ENCODE peak calls at places on chromosome 16, in seven cellular contexts. U is CD4-positive, CD25-positive, alpha-beta regulatory T cell; P is NCI-H748 treated with DMSO at 0.1 percent for 48 hours; J is GM12865; Q is transverse colon; M is Caco-2; V is NCI-H460. O is an unnamed sample.
A peak's percentile ranks its signal among the peaks of the same experiment; 100 is the strongest.

GRCh38 chr16:57635266-57636097 is 7.1 kb downstream of the ADGRG1 start:
- DNase-seq in V (no peak), Q (peak; percentile 82), J (no peak), U (no peak), M (peak; percentile 78), P (no peak), O (no peak)

GRCh38 chr16:89847056-89847929 is 19.0 kb downstream of the SPIRE2 start:
- DNase-seq in M (no peak), J (no peak), P (no peak), Q (peak; percentile 79), V (no peak), U (no peak), O (no peak)

GRCh38 chr16:17369441-17369951 is 101.3 kb downstream of the XYLT1 start:
- DNase-seq in U (peak; percentile 96), V (no peak), Q (peak; percentile 71), P (no peak), J (peak; percentile 81), M (no peak), O (peak; percentile 96)

GRCh38 chr16:75000481-75001081 is 1.8 kb downstream of the ZNRF1 start:
- DNase-seq in J (no peak), P (no peak), U (no peak), V (no peak), Q (no peak), M (no peak), O (no peak)

GRCh38 chr16:49464877-49465504 is 91.4 kb downstream of the C16orf78 start:
- DNase-seq in J (no peak), Q (no peak), U (no peak), M (no peak), P (no peak), V (no peak), O (no peak)

GRCh38 chr16:27778926-27779570 is 229.1 kb downstream of the KATNIP start:
- DNase-seq in J (no peak), P (no peak), Q (no peak), V (no peak), M (no peak), U (no peak), O (no peak)

GRCh38 chr16:86706726-86707125 is 128.4 kb downstream of the FOXL1 start:
- DNase-seq in P (no peak), J (no peak), M (no peak), Q (no peak), V (no peak), U (no peak), O (no peak)

GRCh38 chr16:62194828-62195227 is 158.6 kb upstream of the CDH8 start:
- DNase-seq in U (no peak), M (no peak), J (peak; percentile 1), V (no peak), P (no peak), Q (no peak), O (no peak)

GRCh38 chr16:87996962-87997880 is 46.0 kb downstream of the BANP start:
- DNase-seq in Q (no peak), V (no peak), J (no peak), M (no peak), U (no peak), P (no peak), O (no peak)

GRCh38 chr16:64459821-64460220 is 662.0 kb downstream of the CDH11 start:
- DNase-seq in U (no peak), J (no peak), M (no peak), P (no peak), V (no peak), Q (no peak), O (no peak)

GRCh38 chr16:80940069-80940856 is 66.4 kb downstream of the CMC2 start:
- DNase-seq in Q (no peak), J (no peak), V (no peak), P (no peak), M (no peak), U (no peak), O (no peak)

GRCh38 chr16:66857437-66857836 is 13.2 kb downstream of the CA7 start:
- DNase-seq in V (no peak), U (no peak), J (no peak), P (no peak), Q (no peak), M (peak; percentile 78), O (no peak)

GRCh38 chr16:30923554-30924085 is at the start of gene FBXL19:
- DNase-seq in U (no peak), Q (peak; percentile 45), P (no peak), J (no peak), M (no peak), V (no peak), O (no peak)

GRCh38 chr16:84785843-84786538 is 33.8 kb upstream of the CRISPLD2 start:
- DNase-seq in V (no peak), M (no peak), P (peak; percentile 65), U (no peak), Q (peak; percentile 55), J (no peak), O (no peak)

GRCh38 chr16:6484931-6485330 is 847.7 kb upstream of the RBFOX1 start:
- DNase-seq in Q (no peak), M (no peak), J (no peak), V (no peak), U (no peak), P (no peak), O (no peak)

GRCh38 chr16:14449790-14450463 is 180.1 kb downstream of the PARN start:
- DNase-seq in U (no peak), P (no peak), V (no peak), Q (no peak), J (no peak), M (no peak), O (no peak)

GRCh38 chr16:88316151-88316550 is 66.6 kb upstream of the ZNF469 start:
- DNase-seq in J (no peak), Q (no peak), P (no peak), M (no peak), V (no peak), U (no peak), O (no peak)

GRCh38 chr16:48365030-48365600 is 20.1 kb downstream of the SIAH1 start:
- DNase-seq in Q (no peak), V (no peak), U (no peak), J (no peak), P (no peak), M (no peak), O (no peak)

GRCh38 chr16:83402969-83403368 is 404.8 kb upstream of the HSBP1 start:
- DNase-seq in U (no peak), P (peak; percentile 31), Q (no peak), V (no peak), J (no peak), M (no peak), O (no peak)

GRCh38 chr16:22424161-22424937 is 49.9 kb upstream of the CDR2 start:
- DNase-seq in M (no peak), Q (peak; percentile 18), P (no peak), U (no peak), V (no peak), J (no peak), O (no peak)